ENCODE peak calls at places on chromosomes 2 and 18, in nine cellular contexts. U, O, L, G, K, H, E, F and X are unnamed samples.

GRCh38 chr2:242034138-242034537 is 164.6 kb downstream of the RTP5 start:
- DNase-seq in U (no peak), O (no peak), L (no peak), G (no peak), K (no peak), H (no peak), E (no peak), F (no peak), X (no peak)

GRCh38 chr2:222355860-222356259 is 57.1 kb upstream of the PAX3 start:
- DNase-seq in U (no peak), O (no peak), L (no peak), G (no peak), K (no peak), H (no peak), E (no peak), F (no peak), X (no peak)

GRCh38 chr2:117537030-117537429 is 277.5 kb upstream of the DDX18 start:
- DNase-seq in U (no peak), O (no peak), L (no peak), G (no peak), K (no peak), H (no peak), E (no peak), F (no peak), X (no peak)

GRCh38 chr18:10946058-10946457 is 203.3 kb downstream of the PIEZO2 start:
- DNase-seq in U (no peak), O (no peak), L (peak), G (no peak), K (no peak), H (no peak), E (no peak), F (no peak), X (no peak)

GRCh38 chr2:201969241-201969937 is 64.3 kb upstream of the FZD7 start:
- DNase-seq in U (no peak), O (no peak), L (no peak), G (no peak), K (no peak), H (no peak), E (no peak), F (no peak), X (no peak)

GRCh38 chr18:75799449-75800330 is 372.2 kb upstream of the SMIM21 start:
- DNase-seq in U (no peak), O (no peak), L (no peak), G (no peak), K (no peak), H (no peak), E (no peak), F (no peak), X (no peak)

GRCh38 chr2:163401481-163401880 is 334.3 kb downstream of the FIGN start:
- DNase-seq in U (no peak), O (no peak), L (peak), G (no peak), K (peak), H (peak), E (no peak), F (no peak), X (peak)

GRCh38 chr2:232628466-232629200 is 4.8 kb upstream of the EFHD1 start:
- DNase-seq in U (no peak), O (no peak), L (no peak), G (no peak), K (no peak), H (no peak), E (peak), F (no peak), X (no peak)

GRCh38 chr2:76009484-76009883 is 298.8 kb upstream of the GCFC2 start:
- DNase-seq in U (no peak), O (no peak), L (no peak), G (no peak), K (no peak), H (no peak), E (no peak), F (no peak), X (no peak)

GRCh38 chr2:120398051-120398960 is 52.4 kb downstream of the INHBB start:
- DNase-seq in U (peak), O (no peak), L (peak), G (no peak), K (peak), H (peak), E (no peak), F (peak), X (no peak)

GRCh38 chr2:181742908-181743722 is 62.8 kb upstream of the NEUROD1 start:
- DNase-seq in U (no peak), O (peak), L (peak), G (peak), K (peak), H (peak), E (no peak), F (no peak), X (peak)

GRCh38 chr2:33406622-33407021 is 69.8 kb upstream of the RASGRP3 start:
- DNase-seq in U (no peak), O (no peak), L (no peak), G (no peak), K (peak), H (no peak), E (no peak), F (no peak), X (no peak)

GRCh38 chr2:17600805-17601204 is 60.3 kb downstream of the VSNL1 start:
- DNase-seq in U (no peak), O (no peak), L (no peak), G (no peak), K (no peak), H (no peak), E (no peak), F (no peak), X (no peak)

GRCh38 chr2:46913471-46914381 is 1.9 kb downstream of the MCFD2 start:
- DNase-seq in U (no peak), O (no peak), L (peak), G (no peak), K (peak), H (peak), E (no peak), F (no peak), X (peak)

GRCh38 chr2:46915281-46915810 is at the start of gene MCFD2:
- DNase-seq in U (no peak), O (no peak), L (peak), G (no peak), K (peak), H (no peak), E (peak), F (no peak), X (no peak)

GRCh38 chr2:46914578-46915230 is 902 bp downstream of the MCFD2 start:
- DNase-seq in U (no peak), O (no peak), L (no peak), G (no peak), K (peak), H (no peak), E (no peak), F (no peak), X (peak)

GRCh38 chr2:46909153-46909552 is 6.5 kb downstream of the MCFD2 start:
- DNase-seq in U (no peak), O (no peak), L (no peak), G (no peak), K (no peak), H (no peak), E (no peak), F (no peak), X (no peak)

DNA sequence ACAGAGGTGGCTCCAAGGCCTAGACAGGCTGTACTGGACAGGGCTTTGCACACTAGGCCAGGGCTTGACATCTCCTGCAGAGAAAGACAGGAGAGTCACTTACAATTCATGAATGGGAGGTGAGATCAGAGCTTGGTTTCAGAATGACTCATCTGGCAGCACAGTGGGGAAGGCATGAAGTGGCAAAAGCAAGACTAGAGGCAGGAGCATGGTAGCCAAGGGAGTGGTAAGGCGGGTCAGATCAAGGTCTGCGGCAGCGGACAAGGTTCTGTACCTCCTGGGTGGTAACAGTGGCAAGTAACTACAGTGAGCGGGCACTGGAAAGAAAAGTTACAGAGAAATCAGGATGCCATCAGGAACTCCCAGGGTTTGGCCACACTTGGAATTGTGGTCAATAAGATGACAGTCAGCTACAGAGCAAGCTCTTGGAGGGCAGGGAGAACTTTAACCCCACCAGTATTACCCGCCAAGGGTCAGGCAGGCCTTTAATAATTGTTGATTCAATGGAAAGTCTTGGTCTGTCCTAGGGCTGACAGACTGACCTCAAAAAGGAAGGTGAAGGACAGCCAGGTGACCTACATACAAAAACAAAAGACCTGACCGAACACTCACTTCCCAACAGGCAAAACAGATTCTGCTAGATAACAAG is 5.7 kb downstream of the MCFD2 start:
- DNase-seq in U (peak), O (peak), L (peak), G (peak), K (peak), H (peak), E (no peak), F (no peak), X (peak)
- H3K27ac ChIP-seq in U (no peak), O (no peak), L (peak), G (no peak), K (peak), H (peak), E (no peak), F (no peak), X (peak)

GRCh38 chr2:9328931-9329330 is 94.4 kb downstream of the ITGB1BP1 start:
- DNase-seq in U (no peak), O (no peak), L (no peak), G (no peak), K (no peak), H (no peak), E (no peak), F (no peak), X (no peak)

GRCh38 chr2:9329497-9329896 is 93.8 kb downstream of the ITGB1BP1 start:
- DNase-seq in U (no peak), O (no peak), L (no peak), G (no peak), K (no peak), H (no peak), E (no peak), F (no peak), X (no peak)

GRCh38 chr2:9331704-9332103 is 91.6 kb downstream of the ITGB1BP1 start:
- DNase-seq in U (no peak), O (no peak), L (no peak), G (no peak), K (no peak), H (peak), E (no peak), F (no peak), X (no peak)

GRCh38 chr2:9332136-9332852 is 91.0 kb downstream of the ITGB1BP1 start:
- DNase-seq in U (no peak), O (no peak), L (no peak), G (no peak), K (no peak), H (no peak), E (no peak), F (no peak), X (no peak)

DNA sequence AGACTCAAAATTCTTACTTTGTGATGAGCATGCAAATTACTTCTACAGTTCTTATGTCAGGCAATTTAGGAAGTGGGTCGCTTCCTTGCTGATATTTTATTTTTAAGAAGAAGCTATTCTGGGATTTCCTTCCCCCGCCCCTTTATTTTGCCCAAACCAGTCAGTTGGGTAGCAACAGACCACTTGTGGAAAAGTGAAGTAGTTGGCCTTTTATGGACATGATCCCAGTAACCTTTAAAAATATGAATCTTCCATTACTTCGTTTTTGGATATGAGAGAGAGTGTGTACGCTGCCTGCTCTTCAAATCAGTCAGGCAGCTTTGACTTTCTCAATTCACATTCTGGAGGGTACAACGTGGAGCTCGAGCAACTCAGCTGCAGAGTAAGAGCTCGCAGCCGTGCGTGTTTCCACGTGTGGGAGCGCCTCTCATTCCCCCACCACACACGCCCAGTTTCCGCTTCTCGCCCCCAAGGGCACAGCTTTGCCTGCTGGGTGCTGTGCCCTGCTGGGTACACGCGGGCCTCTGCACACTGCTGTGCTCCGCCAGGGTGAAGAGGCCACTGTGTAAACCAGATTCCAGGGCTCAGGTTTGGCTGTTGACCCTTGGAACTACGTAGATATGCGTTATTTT is 92.6 kb downstream of the ITGB1BP1 start:
- DNase-seq in U (no peak), O (no peak), L (no peak), G (no peak), K (no peak), H (no peak), E (no peak), F (no peak), X (no peak)
- H3K27ac ChIP-seq in U (no peak), O (no peak), L (no peak), G (no peak), K (no peak), H (no peak), E (no peak), F (no peak), X (no peak)

GRCh38 chr2:240999873-241000541 is 1.6 kb downstream of the SNED1 start:
- DNase-seq in U (peak), O (no peak), L (no peak), G (no peak), K (no peak), H (no peak), E (peak), F (peak), X (no peak)
- H3K27ac ChIP-seq in U (no peak), O (no peak), L (no peak), G (no peak), K (no peak), H (no peak), E (no peak), F (peak), X (no peak)

DNA sequence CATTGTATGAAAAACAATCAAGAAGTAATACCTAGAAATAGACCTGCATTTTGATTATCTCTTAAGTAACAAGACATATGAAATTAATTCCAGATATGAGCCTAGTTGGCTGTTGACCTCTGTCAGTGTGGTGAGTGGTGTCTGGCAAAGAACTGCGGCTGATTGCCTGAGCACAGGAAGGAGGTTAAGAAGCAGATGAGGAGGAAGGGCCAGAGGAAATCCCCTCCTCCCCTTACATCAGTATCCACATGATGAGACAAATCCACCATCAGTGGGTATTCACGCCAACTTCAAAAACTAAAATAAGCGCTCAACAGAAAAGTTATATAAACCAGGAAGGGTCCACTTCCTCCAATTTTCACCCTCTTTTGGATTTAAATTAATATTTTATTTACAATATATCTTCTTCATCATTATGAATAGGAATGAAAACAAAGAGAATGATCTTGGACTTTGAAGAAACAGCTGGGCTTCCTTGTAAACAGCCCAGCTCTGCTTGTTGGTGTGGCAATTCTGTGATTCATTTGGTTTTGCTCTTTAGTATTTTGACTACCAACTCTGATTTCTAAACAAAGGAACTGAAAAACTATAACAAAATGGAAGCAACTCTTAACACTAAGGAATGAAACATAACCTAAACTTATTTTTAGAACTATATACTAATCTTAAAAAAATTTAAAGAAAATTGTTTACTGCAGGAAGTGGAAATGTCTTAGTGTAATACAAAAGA is 27.3 kb downstream of the RFTN2 start:
- DNase-seq in U (no peak), O (no peak), L (peak), G (no peak), K (no peak), H (no peak), E (no peak), F (no peak), X (peak)
- H3K27ac ChIP-seq in U (no peak), O (no peak), L (peak), G (no peak), K (no peak), H (no peak), E (no peak), F (no peak), X (no peak)